ENCODE peak calls at places on chromosomes 11 and 22, in nine cellular contexts. One of them, this sample, is unnamed.

GRCh38 chr11:13462311-13462927 is 603 bp downstream of the BTBD10 start:
- DNase-seq in endothelial cell of umbilical vein: peak
- DNase-seq in lower lobe of right lung: peak
- DNase-seq in PC-3: peak
- DNase-seq in AG10803: peak
- DNase-seq in brain microvascular endothelial cell: peak
- DNase-seq in dorsolateral prefrontal cortex: peak
- DNase-seq in astrocyte of the spinal cord: peak
- DNase-seq in ovary: no peak
- DNase-seq in this sample: peak

GRCh38 chr11:73206751-73207280 is 11.3 kb upstream of the P2RY2 start:
- DNase-seq in endothelial cell of umbilical vein: no peak
- DNase-seq in lower lobe of right lung: no peak
- DNase-seq in PC-3: peak
- DNase-seq in AG10803: no peak
- DNase-seq in brain microvascular endothelial cell: no peak
- DNase-seq in dorsolateral prefrontal cortex: no peak
- DNase-seq in astrocyte of the spinal cord: no peak
- DNase-seq in ovary: no peak
- DNase-seq in this sample: no peak

GRCh38 chr22:37544955-37545702 is 15.2 kb upstream of the CDC42EP1 start:
- DNase-seq in endothelial cell of umbilical vein: peak
- DNase-seq in lower lobe of right lung: peak
- DNase-seq in PC-3: peak
- DNase-seq in AG10803: peak
- DNase-seq in brain microvascular endothelial cell: peak
- DNase-seq in dorsolateral prefrontal cortex: peak
- DNase-seq in astrocyte of the spinal cord: peak
- DNase-seq in ovary: peak
- DNase-seq in this sample: peak

GRCh38 chr11:81644239-81644840 is 1089.3 kb downstream of the FAM181B start:
- DNase-seq in endothelial cell of umbilical vein: peak
- DNase-seq in lower lobe of right lung: no peak
- DNase-seq in PC-3: peak
- DNase-seq in AG10803: peak
- DNase-seq in brain microvascular endothelial cell: peak
- DNase-seq in dorsolateral prefrontal cortex: no peak
- DNase-seq in astrocyte of the spinal cord: peak
- DNase-seq in ovary: no peak
- DNase-seq in this sample: peak

GRCh38 chr11:10400856-10401255 is 54.2 kb upstream of the AMPD3 start:
- DNase-seq in endothelial cell of umbilical vein: peak
- DNase-seq in lower lobe of right lung: no peak
- DNase-seq in PC-3: peak
- DNase-seq in AG10803: no peak
- DNase-seq in brain microvascular endothelial cell: no peak
- DNase-seq in dorsolateral prefrontal cortex: no peak
- DNase-seq in astrocyte of the spinal cord: peak
- DNase-seq in ovary: no peak
- DNase-seq in this sample: no peak

GRCh38 chr22:44331881-44332714 is 19.3 kb upstream of the SHISAL1 start:
- DNase-seq in endothelial cell of umbilical vein: no peak
- DNase-seq in lower lobe of right lung: no peak
- DNase-seq in PC-3: peak
- DNase-seq in AG10803: peak
- DNase-seq in brain microvascular endothelial cell: no peak
- DNase-seq in dorsolateral prefrontal cortex: no peak
- DNase-seq in astrocyte of the spinal cord: no peak
- DNase-seq in ovary: no peak
- DNase-seq in this sample: peak

GRCh38 chr22:44616882-44617655 is 84.9 kb upstream of the PRR5 start:
- DNase-seq in endothelial cell of umbilical vein: no peak
- DNase-seq in lower lobe of right lung: peak
- DNase-seq in PC-3: no peak
- DNase-seq in AG10803: no peak
- DNase-seq in brain microvascular endothelial cell: no peak
- DNase-seq in dorsolateral prefrontal cortex: no peak
- DNase-seq in astrocyte of the spinal cord: no peak
- DNase-seq in ovary: no peak
- DNase-seq in this sample: no peak

GRCh38 chr11:118634435-118635236 is 27.2 kb downstream of the PHLDB1 start:
- DNase-seq in endothelial cell of umbilical vein: no peak
- DNase-seq in lower lobe of right lung: peak
- DNase-seq in PC-3: peak
- DNase-seq in AG10803: peak
- DNase-seq in brain microvascular endothelial cell: no peak
- DNase-seq in dorsolateral prefrontal cortex: no peak
- DNase-seq in astrocyte of the spinal cord: peak
- DNase-seq in ovary: peak
- DNase-seq in this sample: peak

GRCh38 chr11:134045799-134046635 is 22.9 kb upstream of the JAM3 start:
- DNase-seq in endothelial cell of umbilical vein: no peak
- DNase-seq in lower lobe of right lung: no peak
- DNase-seq in PC-3: no peak
- DNase-seq in AG10803: no peak
- DNase-seq in brain microvascular endothelial cell: no peak
- DNase-seq in dorsolateral prefrontal cortex: no peak
- DNase-seq in astrocyte of the spinal cord: no peak
- DNase-seq in ovary: no peak
- DNase-seq in this sample: no peak
- TF ChIP-seq CTCF in endothelial cell of umbilical vein: peak
- TF ChIP-seq CTCF in lower lobe of right lung: peak
- TF ChIP-seq CTCF in PC-3: no peak
- TF ChIP-seq CTCF in AG10803: peak
- TF ChIP-seq CTCF in brain microvascular endothelial cell: peak
- TF ChIP-seq CTCF in dorsolateral prefrontal cortex: peak
- TF ChIP-seq CTCF in astrocyte of the spinal cord: peak
- TF ChIP-seq CTCF in ovary: no peak
- TF ChIP-seq CTCF in this sample: peak

GRCh38 chr22:42720263-42721044 is at the start of gene A4GALT:
- DNase-seq in endothelial cell of umbilical vein: no peak
- DNase-seq in lower lobe of right lung: no peak
- DNase-seq in PC-3: no peak
- DNase-seq in AG10803: no peak
- DNase-seq in brain microvascular endothelial cell: no peak
- DNase-seq in dorsolateral prefrontal cortex: no peak
- DNase-seq in astrocyte of the spinal cord: no peak
- DNase-seq in ovary: no peak
- DNase-seq in this sample: no peak
- H3K4me3 ChIP-seq in endothelial cell of umbilical vein: peak
- H3K4me3 ChIP-seq in lower lobe of right lung: peak
- H3K4me3 ChIP-seq in PC-3: peak
- H3K4me3 ChIP-seq in AG10803: peak
- H3K4me3 ChIP-seq in brain microvascular endothelial cell: peak
- H3K4me3 ChIP-seq in dorsolateral prefrontal cortex: peak
- H3K4me3 ChIP-seq in astrocyte of the spinal cord: peak
- H3K4me3 ChIP-seq in ovary: peak
- H3K4me3 ChIP-seq in this sample: peak

GRCh38 chr11:15985127-15985862 is 371.1 kb downstream of the SOX6 start:
- DNase-seq in endothelial cell of umbilical vein: no peak
- DNase-seq in lower lobe of right lung: no peak
- DNase-seq in PC-3: no peak
- DNase-seq in AG10803: peak
- DNase-seq in brain microvascular endothelial cell: no peak
- DNase-seq in dorsolateral prefrontal cortex: no peak
- DNase-seq in astrocyte of the spinal cord: peak
- DNase-seq in ovary: no peak
- DNase-seq in this sample: peak
- TF ChIP-seq CTCF in endothelial cell of umbilical vein: no peak
- TF ChIP-seq CTCF in lower lobe of right lung: no peak
- TF ChIP-seq CTCF in PC-3: no peak
- TF ChIP-seq CTCF in AG10803: no peak
- TF ChIP-seq CTCF in brain microvascular endothelial cell: no peak
- TF ChIP-seq CTCF in dorsolateral prefrontal cortex: no peak
- TF ChIP-seq CTCF in astrocyte of the spinal cord: no peak
- TF ChIP-seq CTCF in ovary: no peak
- TF ChIP-seq CTCF in this sample: no peak

GRCh38 chr11:66412110-66412509 is 8.7 kb upstream of the NPAS4 start:
- DNase-seq in endothelial cell of umbilical vein: no peak
- DNase-seq in lower lobe of right lung: no peak
- DNase-seq in PC-3: no peak
- DNase-seq in AG10803: no peak
- DNase-seq in brain microvascular endothelial cell: no peak
- DNase-seq in dorsolateral prefrontal cortex: no peak
- DNase-seq in astrocyte of the spinal cord: no peak
- DNase-seq in ovary: no peak
- DNase-seq in this sample: no peak

GRCh38 chr11:66411323-66411722 is 9.5 kb upstream of the NPAS4 start:
- DNase-seq in endothelial cell of umbilical vein: no peak
- DNase-seq in lower lobe of right lung: no peak
- DNase-seq in PC-3: no peak
- DNase-seq in AG10803: no peak
- DNase-seq in brain microvascular endothelial cell: no peak
- DNase-seq in dorsolateral prefrontal cortex: no peak
- DNase-seq in astrocyte of the spinal cord: no peak
- DNase-seq in ovary: no peak
- DNase-seq in this sample: no peak

GRCh38 chr11:66408488-66409214 is 12.2 kb upstream of the NPAS4 start:
- DNase-seq in endothelial cell of umbilical vein: peak
- DNase-seq in lower lobe of right lung: peak
- DNase-seq in PC-3: peak
- DNase-seq in AG10803: peak
- DNase-seq in brain microvascular endothelial cell: peak
- DNase-seq in dorsolateral prefrontal cortex: peak
- DNase-seq in astrocyte of the spinal cord: peak
- DNase-seq in ovary: peak
- DNase-seq in this sample: peak

GRCh38 chr11:66409226-66409625 is 11.6 kb upstream of the NPAS4 start:
- DNase-seq in endothelial cell of umbilical vein: no peak
- DNase-seq in lower lobe of right lung: no peak
- DNase-seq in PC-3: no peak
- DNase-seq in AG10803: no peak
- DNase-seq in brain microvascular endothelial cell: no peak
- DNase-seq in dorsolateral prefrontal cortex: no peak
- DNase-seq in astrocyte of the spinal cord: no peak
- DNase-seq in ovary: no peak
- DNase-seq in this sample: no peak

DNA sequence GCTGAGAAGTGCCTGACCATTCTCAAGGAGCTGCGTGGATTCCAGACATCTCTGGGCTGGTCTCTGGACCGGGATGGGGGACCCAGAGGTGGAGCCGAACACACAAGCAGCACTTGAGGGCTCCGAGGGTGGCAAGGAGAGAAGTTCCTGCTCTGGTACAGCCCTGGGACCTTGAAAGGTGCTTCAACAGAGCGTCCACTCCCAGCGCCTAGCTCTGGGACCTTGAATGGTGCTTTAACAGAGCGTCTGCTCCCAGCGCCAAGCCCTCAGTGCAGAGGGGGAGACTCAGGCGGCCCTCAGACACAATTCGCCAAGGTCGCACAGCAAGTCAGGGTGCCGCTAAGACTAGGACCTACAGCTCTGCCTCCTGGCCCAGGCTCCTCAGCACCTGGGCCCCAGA is 10.6 kb upstream of the NPAS4 start:
- DNase-seq in endothelial cell of umbilical vein: no peak
- DNase-seq in lower lobe of right lung: no peak
- DNase-seq in PC-3: no peak
- DNase-seq in AG10803: no peak
- DNase-seq in brain microvascular endothelial cell: no peak
- DNase-seq in dorsolateral prefrontal cortex: no peak
- DNase-seq in astrocyte of the spinal cord: no peak
- DNase-seq in ovary: no peak
- DNase-seq in this sample: no peak
- H3K4me3 ChIP-seq in endothelial cell of umbilical vein: no peak
- H3K4me3 ChIP-seq in lower lobe of right lung: no peak
- H3K4me3 ChIP-seq in PC-3: no peak
- H3K4me3 ChIP-seq in AG10803: no peak
- H3K4me3 ChIP-seq in brain microvascular endothelial cell: no peak
- H3K4me3 ChIP-seq in dorsolateral prefrontal cortex: no peak
- H3K4me3 ChIP-seq in astrocyte of the spinal cord: no peak
- H3K4me3 ChIP-seq in ovary: no peak
- H3K4me3 ChIP-seq in this sample: no peak

DNA sequence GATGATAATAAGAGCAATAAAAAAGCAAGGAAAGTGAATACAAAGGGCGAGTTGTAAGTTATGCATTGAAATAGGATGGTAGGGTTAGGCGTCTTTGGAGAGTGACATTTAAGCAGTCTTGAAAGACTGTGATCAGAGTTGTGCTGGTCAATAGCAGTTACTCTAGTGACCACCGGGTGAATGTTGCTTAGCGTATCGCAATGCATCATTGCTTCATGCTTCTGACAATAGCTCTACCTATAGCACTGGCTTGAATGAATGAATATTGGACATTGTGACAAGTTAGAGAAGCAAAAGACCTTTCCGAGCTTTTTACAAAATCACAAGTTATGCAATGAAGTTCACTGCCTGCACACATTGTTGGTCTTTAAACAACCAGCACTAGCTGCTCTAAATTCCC is 7.7 kb upstream of the OR8B12 start:
- DNase-seq in endothelial cell of umbilical vein: no peak
- DNase-seq in lower lobe of right lung: no peak
- DNase-seq in PC-3: no peak
- DNase-seq in AG10803: no peak
- DNase-seq in brain microvascular endothelial cell: no peak
- DNase-seq in dorsolateral prefrontal cortex: no peak
- DNase-seq in astrocyte of the spinal cord: no peak
- DNase-seq in ovary: no peak
- DNase-seq in this sample: no peak
- TF ChIP-seq CTCF in endothelial cell of umbilical vein: no peak
- TF ChIP-seq CTCF in lower lobe of right lung: no peak
- TF ChIP-seq CTCF in PC-3: no peak
- TF ChIP-seq CTCF in AG10803: no peak
- TF ChIP-seq CTCF in brain microvascular endothelial cell: peak
- TF ChIP-seq CTCF in dorsolateral prefrontal cortex: no peak
- TF ChIP-seq CTCF in astrocyte of the spinal cord: no peak
- TF ChIP-seq CTCF in ovary: no peak
- TF ChIP-seq CTCF in this sample: no peak

GRCh38 chr11:70467196-70468085 is 69.1 kb downstream of the CTTN start:
- DNase-seq in endothelial cell of umbilical vein: peak
- DNase-seq in lower lobe of right lung: peak
- DNase-seq in PC-3: peak
- DNase-seq in AG10803: peak
- DNase-seq in brain microvascular endothelial cell: peak
- DNase-seq in dorsolateral prefrontal cortex: peak
- DNase-seq in astrocyte of the spinal cord: peak
- DNase-seq in ovary: peak
- DNase-seq in this sample: peak
- H3K4me3 ChIP-seq in endothelial cell of umbilical vein: no peak
- H3K4me3 ChIP-seq in lower lobe of right lung: no peak
- H3K4me3 ChIP-seq in PC-3: no peak
- H3K4me3 ChIP-seq in AG10803: no peak
- H3K4me3 ChIP-seq in brain microvascular endothelial cell: no peak
- H3K4me3 ChIP-seq in dorsolateral prefrontal cortex: no peak
- H3K4me3 ChIP-seq in astrocyte of the spinal cord: no peak
- H3K4me3 ChIP-seq in ovary: no peak
- H3K4me3 ChIP-seq in this sample: no peak

This sample was measured in fibroblast of the aortic adventitia.